ENCODE peak calls at places on chromosomes 16 and 17, in nine cellular contexts. One of them, this sample, is unnamed.

GRCh38 chr16:1105888-1106620 is 10.0 kb upstream of the C1QTNF8 start:
- DNase-seq in Ammon's horn: peak; percentile 79
- DNase-seq in NCI-H1694 treated with DMSO at 0.1 percent for 48 hours: no peak
- DNase-seq in activated CD4-positive, CD25-positive, alpha-beta regulatory T cell: no peak
- DNase-seq in stimulated activated CD8-positive, alpha-beta memory T cell treated with anti-CD3 and anti-CD28 coated beads, Interleukin-15, amount 100 ng/mL, for 1 hour: no peak
- DNase-seq in IMR-90: peak; percentile 33
- DNase-seq in HT1080: peak; percentile 60
- DNase-seq in iris pigment epithelial cell: peak; percentile 33
- DNase-seq in NCI-H2029: peak; percentile 36
- DNase-seq in this sample: peak; percentile 45

GRCh38 chr17:79728169-79728907 is 2.4 kb upstream of the ENPP7 start:
- DNase-seq in Ammon's horn: peak; percentile 96
- DNase-seq in NCI-H1694 treated with DMSO at 0.1 percent for 48 hours: peak; percentile 93
- DNase-seq in activated CD4-positive, CD25-positive, alpha-beta regulatory T cell: peak; percentile 50
- DNase-seq in stimulated activated CD8-positive, alpha-beta memory T cell treated with anti-CD3 and anti-CD28 coated beads, Interleukin-15, amount 100 ng/mL, for 1 hour: peak; percentile 66
- DNase-seq in IMR-90: peak; percentile 91
- DNase-seq in HT1080: peak; percentile 83
- DNase-seq in iris pigment epithelial cell: peak; percentile 90
- DNase-seq in NCI-H2029: peak; percentile 81
- DNase-seq in this sample: peak; percentile 93

GRCh38 chr16:88409296-88410065 is 26.7 kb downstream of the ZNF469 start:
- DNase-seq in Ammon's horn: no peak
- DNase-seq in NCI-H1694 treated with DMSO at 0.1 percent for 48 hours: no peak
- DNase-seq in activated CD4-positive, CD25-positive, alpha-beta regulatory T cell: no peak
- DNase-seq in stimulated activated CD8-positive, alpha-beta memory T cell treated with anti-CD3 and anti-CD28 coated beads, Interleukin-15, amount 100 ng/mL, for 1 hour: no peak
- DNase-seq in IMR-90: no peak
- DNase-seq in HT1080: no peak
- DNase-seq in iris pigment epithelial cell: no peak
- DNase-seq in NCI-H2029: no peak
- DNase-seq in this sample: no peak

GRCh38 chr16:10988164-10988803 is 43.9 kb downstream of the CLEC16A start:
- DNase-seq in Ammon's horn: no peak
- DNase-seq in NCI-H1694 treated with DMSO at 0.1 percent for 48 hours: no peak
- DNase-seq in activated CD4-positive, CD25-positive, alpha-beta regulatory T cell: peak; percentile 58
- DNase-seq in stimulated activated CD8-positive, alpha-beta memory T cell treated with anti-CD3 and anti-CD28 coated beads, Interleukin-15, amount 100 ng/mL, for 1 hour: no peak
- DNase-seq in IMR-90: no peak
- DNase-seq in HT1080: no peak
- DNase-seq in iris pigment epithelial cell: no peak
- DNase-seq in NCI-H2029: no peak
- DNase-seq in this sample: peak; percentile 93

GRCh38 chr17:79944821-79945391 is 90.8 kb downstream of the TBC1D16 start:
- DNase-seq in Ammon's horn: no peak
- DNase-seq in NCI-H1694 treated with DMSO at 0.1 percent for 48 hours: no peak
- DNase-seq in activated CD4-positive, CD25-positive, alpha-beta regulatory T cell: no peak
- DNase-seq in stimulated activated CD8-positive, alpha-beta memory T cell treated with anti-CD3 and anti-CD28 coated beads, Interleukin-15, amount 100 ng/mL, for 1 hour: no peak
- DNase-seq in IMR-90: no peak
- DNase-seq in HT1080: no peak
- DNase-seq in iris pigment epithelial cell: no peak
- DNase-seq in NCI-H2029: no peak
- DNase-seq in this sample: no peak

GRCh38 chr17:2372681-2373080 is 28.2 kb downstream of the MNT start:
- DNase-seq in Ammon's horn: no peak
- DNase-seq in NCI-H1694 treated with DMSO at 0.1 percent for 48 hours: no peak
- DNase-seq in activated CD4-positive, CD25-positive, alpha-beta regulatory T cell: no peak
- DNase-seq in stimulated activated CD8-positive, alpha-beta memory T cell treated with anti-CD3 and anti-CD28 coated beads, Interleukin-15, amount 100 ng/mL, for 1 hour: no peak
- DNase-seq in IMR-90: no peak
- DNase-seq in HT1080: no peak
- DNase-seq in iris pigment epithelial cell: no peak
- DNase-seq in NCI-H2029: no peak
- DNase-seq in this sample: no peak

GRCh38 chr17:9924735-9925191 is 19.7 kb upstream of the RCVRN start:
- DNase-seq in Ammon's horn: peak; percentile 83
- DNase-seq in NCI-H1694 treated with DMSO at 0.1 percent for 48 hours: peak; percentile 50
- DNase-seq in activated CD4-positive, CD25-positive, alpha-beta regulatory T cell: no peak
- DNase-seq in stimulated activated CD8-positive, alpha-beta memory T cell treated with anti-CD3 and anti-CD28 coated beads, Interleukin-15, amount 100 ng/mL, for 1 hour: no peak
- DNase-seq in IMR-90: peak; percentile 75
- DNase-seq in HT1080: peak; percentile 63
- DNase-seq in iris pigment epithelial cell: peak; percentile 65
- DNase-seq in NCI-H2029: peak; percentile 16
- DNase-seq in this sample: no peak

GRCh38 chr17:12730931-12731521 is 58.3 kb upstream of the ARHGAP44 start:
- DNase-seq in Ammon's horn: no peak
- DNase-seq in NCI-H1694 treated with DMSO at 0.1 percent for 48 hours: no peak
- DNase-seq in activated CD4-positive, CD25-positive, alpha-beta regulatory T cell: no peak
- DNase-seq in stimulated activated CD8-positive, alpha-beta memory T cell treated with anti-CD3 and anti-CD28 coated beads, Interleukin-15, amount 100 ng/mL, for 1 hour: no peak
- DNase-seq in IMR-90: peak; percentile 78
- DNase-seq in HT1080: no peak
- DNase-seq in iris pigment epithelial cell: peak; percentile 37
- DNase-seq in NCI-H2029: no peak
- DNase-seq in this sample: no peak

GRCh38 chr16:86492961-86493639 is 17.2 kb upstream of the FOXF1 start:
- DNase-seq in Ammon's horn: no peak
- DNase-seq in NCI-H1694 treated with DMSO at 0.1 percent for 48 hours: no peak
- DNase-seq in activated CD4-positive, CD25-positive, alpha-beta regulatory T cell: no peak
- DNase-seq in stimulated activated CD8-positive, alpha-beta memory T cell treated with anti-CD3 and anti-CD28 coated beads, Interleukin-15, amount 100 ng/mL, for 1 hour: no peak
- DNase-seq in IMR-90: no peak
- DNase-seq in HT1080: no peak
- DNase-seq in iris pigment epithelial cell: no peak
- DNase-seq in NCI-H2029: no peak
- DNase-seq in this sample: no peak

GRCh38 chr17:38701504-38702165 is 3.4 kb upstream of the MLLT6 start:
- DNase-seq in Ammon's horn: no peak
- DNase-seq in NCI-H1694 treated with DMSO at 0.1 percent for 48 hours: no peak
- DNase-seq in activated CD4-positive, CD25-positive, alpha-beta regulatory T cell: peak; percentile 63
- DNase-seq in stimulated activated CD8-positive, alpha-beta memory T cell treated with anti-CD3 and anti-CD28 coated beads, Interleukin-15, amount 100 ng/mL, for 1 hour: peak; percentile 43
- DNase-seq in IMR-90: peak; percentile 71
- DNase-seq in HT1080: no peak
- DNase-seq in iris pigment epithelial cell: peak; percentile 38
- DNase-seq in NCI-H2029: no peak
- DNase-seq in this sample: peak; percentile 84

GRCh38 chr17:80970044-80970761 is 21.4 kb upstream of the CHMP6 start:
- DNase-seq in Ammon's horn: no peak
- DNase-seq in NCI-H1694 treated with DMSO at 0.1 percent for 48 hours: peak; percentile 46
- DNase-seq in activated CD4-positive, CD25-positive, alpha-beta regulatory T cell: no peak
- DNase-seq in stimulated activated CD8-positive, alpha-beta memory T cell treated with anti-CD3 and anti-CD28 coated beads, Interleukin-15, amount 100 ng/mL, for 1 hour: no peak
- DNase-seq in IMR-90: no peak
- DNase-seq in HT1080: no peak
- DNase-seq in iris pigment epithelial cell: no peak
- DNase-seq in NCI-H2029: peak; percentile 13
- DNase-seq in this sample: peak; percentile 80

GRCh38 chr17:27593232-27593856 is 37.6 kb upstream of the LGALS9 start:
- DNase-seq in Ammon's horn: no peak
- DNase-seq in NCI-H1694 treated with DMSO at 0.1 percent for 48 hours: no peak
- DNase-seq in activated CD4-positive, CD25-positive, alpha-beta regulatory T cell: no peak
- DNase-seq in stimulated activated CD8-positive, alpha-beta memory T cell treated with anti-CD3 and anti-CD28 coated beads, Interleukin-15, amount 100 ng/mL, for 1 hour: no peak
- DNase-seq in IMR-90: no peak
- DNase-seq in HT1080: no peak
- DNase-seq in iris pigment epithelial cell: no peak
- DNase-seq in NCI-H2029: no peak
- DNase-seq in this sample: no peak

GRCh38 chr17:59840329-59840907 is 52.3 kb downstream of the TUBD1 start:
- DNase-seq in Ammon's horn: no peak
- DNase-seq in NCI-H1694 treated with DMSO at 0.1 percent for 48 hours: no peak
- DNase-seq in activated CD4-positive, CD25-positive, alpha-beta regulatory T cell: no peak
- DNase-seq in stimulated activated CD8-positive, alpha-beta memory T cell treated with anti-CD3 and anti-CD28 coated beads, Interleukin-15, amount 100 ng/mL, for 1 hour: no peak
- DNase-seq in IMR-90: no peak
- DNase-seq in HT1080: peak; percentile 42
- DNase-seq in iris pigment epithelial cell: peak; percentile 49
- DNase-seq in NCI-H2029: no peak
- DNase-seq in this sample: no peak

GRCh38 chr17:1617620-1618174 is 10.9 kb downstream of the SLC43A2 start:
- DNase-seq in Ammon's horn: no peak
- DNase-seq in NCI-H1694 treated with DMSO at 0.1 percent for 48 hours: no peak
- DNase-seq in activated CD4-positive, CD25-positive, alpha-beta regulatory T cell: no peak
- DNase-seq in stimulated activated CD8-positive, alpha-beta memory T cell treated with anti-CD3 and anti-CD28 coated beads, Interleukin-15, amount 100 ng/mL, for 1 hour: no peak
- DNase-seq in IMR-90: peak; percentile 77
- DNase-seq in HT1080: peak; percentile 90
- DNase-seq in iris pigment epithelial cell: peak; percentile 85
- DNase-seq in NCI-H2029: no peak
- DNase-seq in this sample: no peak

GRCh38 chr17:83055911-83056582 is 23.4 kb upstream of the METRNL start:
- DNase-seq in Ammon's horn: no peak
- DNase-seq in NCI-H1694 treated with DMSO at 0.1 percent for 48 hours: no peak
- DNase-seq in activated CD4-positive, CD25-positive, alpha-beta regulatory T cell: no peak
- DNase-seq in stimulated activated CD8-positive, alpha-beta memory T cell treated with anti-CD3 and anti-CD28 coated beads, Interleukin-15, amount 100 ng/mL, for 1 hour: no peak
- DNase-seq in IMR-90: peak; percentile 92
- DNase-seq in HT1080: peak; percentile 84
- DNase-seq in iris pigment epithelial cell: peak; percentile 82
- DNase-seq in NCI-H2029: no peak
- DNase-seq in this sample: peak; percentile 40

GRCh38 chr16:4309833-4310266 is 6.0 kb upstream of the GLIS2 start:
- DNase-seq in Ammon's horn: no peak
- DNase-seq in NCI-H1694 treated with DMSO at 0.1 percent for 48 hours: no peak
- DNase-seq in activated CD4-positive, CD25-positive, alpha-beta regulatory T cell: no peak
- DNase-seq in stimulated activated CD8-positive, alpha-beta memory T cell treated with anti-CD3 and anti-CD28 coated beads, Interleukin-15, amount 100 ng/mL, for 1 hour: no peak
- DNase-seq in IMR-90: peak; percentile 93
- DNase-seq in HT1080: peak; percentile 69
- DNase-seq in iris pigment epithelial cell: peak; percentile 69
- DNase-seq in NCI-H2029: no peak
- DNase-seq in this sample: peak; percentile 72

GRCh38 chr16:68022728-68023537 is at the start of the genes DDX28 and DUS2:
- DNase-seq in Ammon's horn: peak; percentile 96
- DNase-seq in NCI-H1694 treated with DMSO at 0.1 percent for 48 hours: peak; percentile 66
- DNase-seq in activated CD4-positive, CD25-positive, alpha-beta regulatory T cell: peak; percentile 86
- DNase-seq in stimulated activated CD8-positive, alpha-beta memory T cell treated with anti-CD3 and anti-CD28 coated beads, Interleukin-15, amount 100 ng/mL, for 1 hour: peak; percentile 90
- DNase-seq in IMR-90: peak; percentile 91
- DNase-seq in HT1080: peak; percentile 86
- DNase-seq in iris pigment epithelial cell: peak; percentile 94
- DNase-seq in NCI-H2029: peak; percentile 22
- DNase-seq in this sample: peak; percentile 95

GRCh38 chr17:74119960-74120359 is 83.5 kb upstream of the RPL38 start:
- DNase-seq in Ammon's horn: peak; percentile 28
- DNase-seq in NCI-H1694 treated with DMSO at 0.1 percent for 48 hours: peak; percentile 92
- DNase-seq in activated CD4-positive, CD25-positive, alpha-beta regulatory T cell: no peak
- DNase-seq in stimulated activated CD8-positive, alpha-beta memory T cell treated with anti-CD3 and anti-CD28 coated beads, Interleukin-15, amount 100 ng/mL, for 1 hour: no peak
- DNase-seq in IMR-90: no peak
- DNase-seq in HT1080: no peak
- DNase-seq in iris pigment epithelial cell: no peak
- DNase-seq in NCI-H2029: no peak
- DNase-seq in this sample: no peak

GRCh38 chr17:35314415-35315216 is 58.8 kb downstream of the SLFN11 start:
- DNase-seq in Ammon's horn: no peak
- DNase-seq in NCI-H1694 treated with DMSO at 0.1 percent for 48 hours: no peak
- DNase-seq in activated CD4-positive, CD25-positive, alpha-beta regulatory T cell: no peak
- DNase-seq in stimulated activated CD8-positive, alpha-beta memory T cell treated with anti-CD3 and anti-CD28 coated beads, Interleukin-15, amount 100 ng/mL, for 1 hour: no peak
- DNase-seq in IMR-90: no peak
- DNase-seq in HT1080: no peak
- DNase-seq in iris pigment epithelial cell: no peak
- DNase-seq in NCI-H2029: no peak
- DNase-seq in this sample: no peak

GRCh38 chr17:58665946-58666857 is 25.6 kb downstream of the TEX14 start:
- DNase-seq in Ammon's horn: no peak
- DNase-seq in NCI-H1694 treated with DMSO at 0.1 percent for 48 hours: no peak
- DNase-seq in activated CD4-positive, CD25-positive, alpha-beta regulatory T cell: no peak
- DNase-seq in stimulated activated CD8-positive, alpha-beta memory T cell treated with anti-CD3 and anti-CD28 coated beads, Interleukin-15, amount 100 ng/mL, for 1 hour: no peak
- DNase-seq in IMR-90: no peak
- DNase-seq in HT1080: no peak
- DNase-seq in iris pigment epithelial cell: no peak
- DNase-seq in NCI-H2029: no peak
- DNase-seq in this sample: no peak

GRCh38 chr16:27458196-27458728 is 56.3 kb downstream of the IL21R start:
- DNase-seq in Ammon's horn: no peak
- DNase-seq in NCI-H1694 treated with DMSO at 0.1 percent for 48 hours: no peak
- DNase-seq in activated CD4-positive, CD25-positive, alpha-beta regulatory T cell: no peak
- DNase-seq in stimulated activated CD8-positive, alpha-beta memory T cell treated with anti-CD3 and anti-CD28 coated beads, Interleukin-15, amount 100 ng/mL, for 1 hour: no peak
- DNase-seq in IMR-90: no peak
- DNase-seq in HT1080: no peak
- DNase-seq in iris pigment epithelial cell: no peak
- DNase-seq in NCI-H2029: no peak
- DNase-seq in this sample: no peak

GRCh38 chr16:30027588-30028437 is 3.3 kb downstream of the TLCD3B start:
- DNase-seq in Ammon's horn: no peak
- DNase-seq in NCI-H1694 treated with DMSO at 0.1 percent for 48 hours: peak; percentile 6
- DNase-seq in activated CD4-positive, CD25-positive, alpha-beta regulatory T cell: no peak
- DNase-seq in stimulated activated CD8-positive, alpha-beta memory T cell treated with anti-CD3 and anti-CD28 coated beads, Interleukin-15, amount 100 ng/mL, for 1 hour: no peak
- DNase-seq in IMR-90: no peak
- DNase-seq in HT1080: no peak
- DNase-seq in iris pigment epithelial cell: no peak
- DNase-seq in NCI-H2029: no peak
- DNase-seq in this sample: no peak

GRCh38 chr17:49217651-49218413 is 7.3 kb downstream of the ABI3 start:
- DNase-seq in Ammon's horn: peak; percentile 76
- DNase-seq in NCI-H1694 treated with DMSO at 0.1 percent for 48 hours: no peak
- DNase-seq in activated CD4-positive, CD25-positive, alpha-beta regulatory T cell: no peak
- DNase-seq in stimulated activated CD8-positive, alpha-beta memory T cell treated with anti-CD3 and anti-CD28 coated beads, Interleukin-15, amount 100 ng/mL, for 1 hour: no peak
- DNase-seq in IMR-90: no peak
- DNase-seq in HT1080: no peak
- DNase-seq in iris pigment epithelial cell: no peak
- DNase-seq in NCI-H2029: no peak
- DNase-seq in this sample: peak; percentile 93

GRCh38 chr16:72990571-72990970 is 57.4 kb downstream of the ZFHX3 start:
- DNase-seq in Ammon's horn: no peak
- DNase-seq in NCI-H1694 treated with DMSO at 0.1 percent for 48 hours: no peak
- DNase-seq in activated CD4-positive, CD25-positive, alpha-beta regulatory T cell: no peak
- DNase-seq in stimulated activated CD8-positive, alpha-beta memory T cell treated with anti-CD3 and anti-CD28 coated beads, Interleukin-15, amount 100 ng/mL, for 1 hour: no peak
- DNase-seq in IMR-90: no peak
- DNase-seq in HT1080: no peak
- DNase-seq in iris pigment epithelial cell: no peak
- DNase-seq in NCI-H2029: no peak
- DNase-seq in this sample: no peak

This sample was measured in activated CD8-positive, alpha-beta memory T cell treated with anti-CD3 and anti-CD28 coated beads, Interleukin-2, amount 10 ng/mL, durations not matched to agents 7 days and 5 days.